ENCODE peak calls at places on chromosomes 11 and 22, in seven cellular contexts. G is NCI-H187, L is heart left ventricle, D is GM04504, Z is endodermal cell, U is bronchial epithelial cell, N is colonic mucosa. M is an unnamed sample.

GRCh38 chr11:108135845-108136599 is 14.7 kb downstream of the ACAT1 start:
- DNase-seq in Z (no peak), L (no peak), G (no peak), U (no peak), N (no peak), D (peak), M (no peak)

GRCh38 chr11:870127-870413 is 27.4 kb downstream of the TSPAN4 start:
- DNase-seq in Z (no peak), L (no peak), G (no peak), D (no peak), N (no peak), U (no peak), M (no peak)

GRCh38 chr11:121105063-121105480 is 4.0 kb downstream of the TECTA start:
- DNase-seq in U (no peak), N (peak), L (peak), Z (no peak), D (peak), G (no peak), M (no peak)

GRCh38 chr11:74479340-74480123 is 12.2 kb upstream of the KCNE3 start:
- DNase-seq in D (no peak), L (no peak), G (no peak), Z (no peak), U (no peak), N (no peak), M (no peak)

GRCh38 chr11:62337682-62338181 is 484 bp downstream of the ASRGL1 start:
- DNase-seq in L (no peak), G (peak), Z (peak), D (no peak), N (peak), U (no peak), M (no peak)

GRCh38 chr22:43186272-43187170 is at the start of gene TTLL12:
- DNase-seq in L (peak), N (no peak), Z (peak), G (no peak), U (no peak), D (no peak), M (peak)

GRCh38 chr11:67372232-67372992 is 986 bp downstream of the CLCF1 start:
- DNase-seq in U (no peak), N (no peak), D (no peak), G (no peak), Z (peak), L (no peak), M (no peak)

GRCh38 chr11:12815150-12815523 is 140.9 kb downstream of the TEAD1 start:
- DNase-seq in U (no peak), G (no peak), Z (no peak), L (no peak), N (no peak), D (no peak), M (no peak)

GRCh38 chr11:117179048-117179999 is 781 bp downstream of the SIDT2 start:
- DNase-seq in N (peak), U (no peak), Z (no peak), D (peak), G (no peak), L (no peak), M (peak)

GRCh38 chr22:37139762-37140161 is 10.0 kb downstream of the IL2RB start:
- DNase-seq in G (no peak), Z (peak), U (no peak), D (no peak), N (no peak), L (no peak), M (no peak)

GRCh38 chr22:20536590-20537324 is 29.3 kb downstream of the MED15 start:
- DNase-seq in N (no peak), G (no peak), L (peak), U (no peak), Z (no peak), D (no peak), M (no peak)

GRCh38 chr11:83044958-83045712 is 26.6 kb downstream of the RAB30 start:
- DNase-seq in Z (no peak), D (peak), L (no peak), U (peak), N (no peak), G (no peak), M (no peak)

GRCh38 chr11:76592961-76593360 is 77.6 kb downstream of the LRRC32 start:
- DNase-seq in L (no peak), D (no peak), U (no peak), G (no peak), Z (no peak), N (peak), M (no peak)

GRCh38 chr11:38019072-38019775 is 1421.2 kb upstream of the RAG2 start:
- DNase-seq in N (no peak), D (no peak), L (no peak), G (no peak), Z (peak), U (peak), M (no peak)

GRCh38 chr22:23098718-23099524 is 28.6 kb downstream of the GNAZ start:
- DNase-seq in U (no peak), D (no peak), N (peak), L (peak), Z (no peak), G (no peak), M (no peak)

GRCh38 chr11:72260574-72260973 is 16.6 kb upstream of the PHOX2A start:
- DNase-seq in L (no peak), G (no peak), U (no peak), Z (no peak), N (no peak), D (no peak), M (no peak)

GRCh38 chr11:5923789-5924188 is 18.3 kb upstream of the OR56A3 start:
- DNase-seq in D (no peak), N (no peak), G (no peak), Z (no peak), U (peak), L (no peak), M (no peak)

GRCh38 chr11:109424893-109425292 is 2.9 kb downstream of the C11orf87 start:
- DNase-seq in Z (peak), U (peak), D (no peak), G (no peak), N (peak), L (no peak), M (no peak)

GRCh38 chr22:42437488-42438292 is 5.5 kb upstream of the NFAM1 start:
- DNase-seq in N (peak), L (peak), U (no peak), D (peak), Z (peak), G (peak), M (peak)

GRCh38 chr11:67288452-67289225 is 464 bp upstream of the ANKRD13D start:
- DNase-seq in D (peak), G (peak), Z (peak), U (peak), L (peak), N (peak), M (peak)

GRCh38 chr11:8767466-8768142 is 85.0 kb downstream of the RPL27A start:
- DNase-seq in D (no peak), U (peak), N (no peak), L (no peak), Z (peak), G (no peak), M (no peak)

GRCh38 chr11:44766112-44766971 is 39.6 kb downstream of the TSPAN18 start:
- DNase-seq in G (no peak), U (no peak), Z (peak), N (no peak), D (peak), L (peak), M (no peak)

GRCh38 chr11:74444173-74444832 is 23.0 kb downstream of the KCNE3 start:
- DNase-seq in D (no peak), L (no peak), G (no peak), N (peak), U (no peak), Z (peak), M (no peak)

GRCh38 chr22:50325444-50326224 is 1.2 kb downstream of the DENND6B start:
- DNase-seq in U (no peak), G (no peak), N (no peak), Z (no peak), L (peak), D (no peak), M (no peak)

GRCh38 chr11:31445621-31446020 is 63.8 kb downstream of the IMMP1L start:
- DNase-seq in D (no peak), L (no peak), Z (no peak), N (no peak), U (no peak), G (no peak), M (no peak)

GRCh38 chr11:34840736-34841386 is 75.3 kb downstream of the APIP start:
- DNase-seq in D (peak), G (no peak), U (peak), Z (peak), L (no peak), N (peak), M (no peak)

GRCh38 chr22:37636186-37636948 is 3.1 kb upstream of the SH3BP1 start:
- DNase-seq in D (no peak), G (no peak), Z (no peak), N (no peak), U (no peak), L (no peak), M (no peak)

GRCh38 chr22:20653012-20653794 is 120.7 kb upstream of the SERPIND1 start:
- DNase-seq in N (no peak), G (no peak), Z (no peak), U (no peak), L (no peak), D (no peak), M (no peak)

GRCh38 chr22:30015229-30015797 is 65.0 kb upstream of the HORMAD2 start:
- DNase-seq in N (no peak), D (no peak), L (no peak), Z (no peak), G (no peak), U (peak), M (no peak)

GRCh38 chr11:2570841-2571597 is 126.2 kb downstream of the KCNQ1 start:
- DNase-seq in G (no peak), L (no peak), Z (peak), N (no peak), U (no peak), D (no peak), M (no peak)

GRCh38 chr22:31945478-31945815 is 1.1 kb downstream of the YWHAH start:
- DNase-seq in N (peak), U (no peak), L (no peak), G (no peak), Z (no peak), D (no peak), M (no peak)

GRCh38 chr11:120096756-120097191 is 41.1 kb downstream of the TRIM29 start:
- DNase-seq in Z (peak), G (no peak), N (no peak), D (no peak), L (no peak), U (no peak), M (no peak)

M was measured in NCI-H1436.